ENCODE peak calls at places on chromosomes 5 and 9, in seven cellular contexts. K, S, P, U, R, V and L are unnamed samples.

GRCh38 chr9:121268598-121269029 is 652 bp downstream of the GSN start:
- DNase-seq in K (no peak), S (peak; percentile 17), P (no peak), U (no peak), R (peak; percentile 41), V (no peak), L (no peak)

GRCh38 chr5:41728281-41728680 is 141.9 kb downstream of the OXCT1 start:
- DNase-seq in K (no peak), S (no peak), P (no peak), U (no peak), R (no peak), V (no peak), L (no peak)

GRCh38 chr9:98091735-98092632 is 27.0 kb downstream of the TRIM14 start:
- DNase-seq in K (peak; percentile 55), S (no peak), P (no peak), U (no peak), R (no peak), V (no peak), L (peak; percentile 65)

GRCh38 chr5:82538339-82539034 is 260.3 kb upstream of the RPS23 start:
- DNase-seq in K (peak; percentile 26), S (peak; percentile 50), P (no peak), U (no peak), R (peak; percentile 74), V (no peak), L (peak; percentile 99)

GRCh38 chr5:15620501-15620900 is 120.5 kb downstream of the FBXL7 start:
- DNase-seq in K (no peak), S (peak; percentile 91), P (peak; percentile 86), U (no peak), R (peak; percentile 79), V (no peak), L (peak; percentile 89)

GRCh38 chr5:160118349-160119141 is 705 bp downstream of the PWWP2A start:
- DNase-seq in K (peak; percentile 69), S (no peak), P (peak; percentile 78), U (peak; percentile 47), R (peak; percentile 10), V (peak; percentile 35), L (peak; percentile 6)

GRCh38 chr5:65811895-65812294 is 89.9 kb downstream of the NLN start:
- DNase-seq in K (peak; percentile 64), S (peak; percentile 62), P (no peak), U (peak; percentile 39), R (no peak), V (no peak), L (peak; percentile 41)

GRCh38 chr5:119212666-119213065 is 141.8 kb downstream of the DMXL1 start:
- DNase-seq in K (no peak), S (no peak), P (no peak), U (no peak), R (no peak), V (no peak), L (no peak)

GRCh38 chr5:104635216-104635615 is 1072.6 kb upstream of the NUDT12 start:
- DNase-seq in K (no peak), S (peak; percentile 75), P (no peak), U (no peak), R (peak; percentile 28), V (no peak), L (peak; percentile 8)

GRCh38 chr9:100587375-100587774 is 9.5 kb downstream of the CAVIN4 start:
- DNase-seq in K (no peak), S (peak; percentile 86), P (no peak), U (no peak), R (no peak), V (no peak), L (peak; percentile 78)

GRCh38 chr9:126499005-126499910 is 114.5 kb upstream of the LMX1B start:
- DNase-seq in K (peak; percentile 58), S (peak; percentile 36), P (no peak), U (peak; percentile 56), R (peak; percentile 76), V (peak; percentile 29), L (peak; percentile 43)

GRCh38 chr9:4299006-4299795 is 667 bp downstream of the GLIS3 start:
- DNase-seq in K (peak; percentile 67), S (peak; percentile 64), P (peak; percentile 75), U (peak; percentile 29), R (peak; percentile 81), V (peak; percentile 16), L (peak; percentile 57)

GRCh38 chr9:33750839-33751339 is 44.5 kb upstream of the PRSS3 start:
- DNase-seq in K (no peak), S (peak; percentile 6), P (no peak), U (no peak), R (peak; percentile 42), V (no peak), L (no peak)

GRCh38 chr9:33751536-33752129 is 43.7 kb upstream of the PRSS3 start:
- DNase-seq in K (peak; percentile 47), S (no peak), P (no peak), U (no peak), R (no peak), V (no peak), L (no peak)

GRCh38 chr9:33752130-33752637 is 43.2 kb upstream of the PRSS3 start:
- DNase-seq in K (peak; percentile 44), S (no peak), P (no peak), U (no peak), R (no peak), V (no peak), L (no peak)

GRCh38 chr9:33750307-33750838 is 45.0 kb upstream of the PRSS3 start:
- DNase-seq in K (no peak), S (peak; percentile 22), P (no peak), U (peak; percentile 41), R (peak; percentile 70), V (no peak), L (peak; percentile 33)

DNA sequence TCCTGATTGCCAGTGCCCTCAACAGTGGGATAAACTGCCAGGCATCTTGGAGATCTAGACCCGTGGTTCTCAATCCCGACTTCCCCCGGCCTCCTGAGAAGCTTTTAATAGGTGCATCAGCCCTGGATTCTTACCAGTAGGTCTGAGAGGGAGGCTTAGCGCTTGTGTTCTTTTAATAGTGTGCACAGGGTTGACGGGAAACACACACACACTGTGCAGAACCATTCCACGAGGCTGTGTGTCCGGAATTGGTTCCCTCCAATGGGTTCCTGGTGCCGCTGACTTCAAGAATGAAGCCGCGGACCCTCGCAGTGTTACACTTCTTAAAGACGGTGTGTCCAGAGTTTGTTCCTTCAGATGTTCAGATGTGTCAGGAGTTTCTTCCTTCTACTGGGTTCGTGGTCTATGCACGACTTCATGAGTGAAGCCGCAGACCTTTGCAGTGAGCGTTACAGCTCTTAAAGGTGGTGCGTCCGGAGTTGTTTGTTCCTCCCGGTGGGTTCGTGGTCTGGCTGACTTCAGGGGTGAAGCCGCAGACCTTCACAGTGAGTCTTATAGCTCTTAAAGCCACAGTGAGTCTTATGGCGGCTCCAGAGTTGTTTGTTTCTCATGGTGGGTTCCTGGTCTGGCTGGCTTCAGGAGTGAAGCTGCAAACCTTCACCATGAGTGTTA is 46.6 kb upstream of the PRSS3 start:
- DNase-seq in K (no peak), S (no peak), P (no peak), U (no peak), R (no peak), V (no peak), L (no peak)
- H3K4me3 ChIP-seq in K (no peak overlapping the region), S (no peak overlapping the region), P (no peak overlapping the region), U (no peak overlapping the region), R (no peak overlapping the region), V (no peak overlapping the region), L (no peak overlapping the region)

GRCh38 chr5:51382759-51383493 is at the start of gene ISL1:
- DNase-seq in K (peak; percentile 93), S (peak; percentile 69), P (no peak), U (peak; percentile 94), R (peak; percentile 99), V (no peak), L (peak; percentile 86)

GRCh38 chr5:51383494-51384081 is 340 bp downstream of the ISL1 start:
- DNase-seq in K (no peak), S (no peak), P (no peak), U (no peak), R (peak; percentile 62), V (no peak), L (peak; percentile 39)

GRCh38 chr5:51386916-51387853 is 3.9 kb downstream of the ISL1 start:
- DNase-seq in K (peak; percentile 40), S (no peak), P (no peak), U (peak; percentile 43), R (peak; percentile 74), V (no peak), L (peak; percentile 26)

GRCh38 chr5:51384281-51384840 is 1.1 kb downstream of the ISL1 start:
- DNase-seq in K (no peak), S (no peak), P (no peak), U (no peak), R (peak; percentile 56), V (no peak), L (peak; percentile 40)

GRCh38 chr5:51385214-51385613 is 2.0 kb downstream of the ISL1 start:
- DNase-seq in K (no peak), S (no peak), P (no peak), U (no peak), R (no peak), V (no peak), L (peak; percentile 15)
- H3K4me3 ChIP-seq in K (peak overlapping the region; percentile 64), S (no peak overlapping the region), P (no peak overlapping the region), U (peak overlapping the region; percentile 81), R (peak overlapping the region; percentile 58), V (no peak overlapping the region), L (peak overlapping the region; percentile 67)

DNA sequence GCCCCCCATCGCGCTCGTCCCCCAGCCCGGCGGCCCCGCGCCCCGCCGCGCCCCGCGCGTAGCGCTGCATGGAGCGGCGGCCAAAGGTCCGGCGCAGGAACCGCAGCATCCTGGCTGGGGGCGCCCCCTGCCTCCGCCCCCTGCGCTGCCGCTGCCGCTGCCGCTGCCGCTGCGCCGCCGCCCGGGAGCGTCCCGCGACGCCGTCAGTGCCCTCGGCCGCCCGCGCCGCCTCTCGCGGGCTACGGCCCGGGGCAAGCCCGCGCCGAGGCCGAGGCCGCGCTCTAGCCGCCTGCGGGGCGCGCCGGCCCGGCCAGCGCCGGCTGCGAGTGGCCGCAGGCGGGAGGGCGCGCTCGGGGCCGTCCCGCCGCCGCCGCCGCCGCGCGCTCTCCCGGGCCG is 523 bp downstream of the EPB41L4B start:
- DNase-seq in K (peak; percentile 76), S (no peak), P (no peak), U (no peak), R (no peak), V (no peak), L (no peak)
- H3K4me3 ChIP-seq in K (no peak overlapping the region), S (no peak overlapping the region), P (peak overlapping the region; percentile 11), U (peak overlapping the region; percentile 55), R (no peak overlapping the region), V (no peak overlapping the region), L (peak overlapping the region; percentile 9)

DNA sequence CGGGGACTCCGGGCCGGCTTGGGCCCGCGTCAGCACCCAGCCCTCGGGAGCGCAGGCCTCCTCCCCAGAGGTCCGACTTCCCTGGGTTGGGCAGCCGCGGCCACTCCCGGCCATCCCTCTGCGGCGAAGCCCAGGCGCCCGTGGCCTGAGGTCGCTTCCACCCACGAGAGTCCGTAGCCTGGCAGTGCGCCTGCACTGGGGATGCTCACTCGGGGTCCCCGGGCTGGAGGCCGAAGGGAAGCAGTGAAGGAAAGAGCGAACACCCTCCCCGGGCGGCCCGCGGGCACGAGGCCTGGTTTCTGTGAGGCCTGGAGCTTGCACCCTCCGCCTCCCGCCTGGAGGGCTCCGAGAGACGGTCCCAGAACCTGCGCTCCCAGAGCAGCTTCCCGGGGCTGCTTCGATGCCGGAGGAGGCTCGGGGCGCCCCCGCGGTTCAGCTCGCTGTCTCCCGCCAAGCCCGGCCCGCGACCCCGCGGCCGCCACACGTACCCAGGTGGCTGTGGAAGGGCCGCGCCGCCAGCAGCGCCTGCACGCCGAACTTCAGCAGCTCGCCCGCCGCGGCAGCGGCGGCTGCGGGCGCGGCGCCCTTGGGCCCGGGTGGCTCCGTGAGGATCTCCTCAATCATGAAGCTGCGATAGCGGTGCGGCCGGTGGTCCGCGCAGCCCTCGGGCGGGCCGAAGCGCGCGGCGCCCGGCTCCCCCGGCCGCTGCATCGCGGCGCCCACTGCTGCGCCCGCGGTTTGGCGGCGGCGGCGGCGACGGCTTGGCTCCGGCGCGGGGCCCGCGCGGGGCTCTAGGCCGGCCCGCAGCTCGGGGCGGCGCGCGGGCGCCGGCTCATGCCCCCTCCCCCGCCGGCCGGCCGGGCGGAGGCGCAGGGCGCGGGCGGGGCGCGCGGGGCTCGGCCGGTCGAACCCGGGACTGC is at the start of gene BARX1:
- DNase-seq in K (no peak), S (no peak), P (no peak), U (no peak), R (no peak), V (no peak), L (no peak)
- H3K4me3 ChIP-seq in K (no peak within 1 kb of the TSS), S (no peak within 1 kb of the TSS), P (peak within 1 kb of the TSS; percentile 55), U (peak within 1 kb of the TSS; percentile 62), R (no peak within 1 kb of the TSS), V (peak within 1 kb of the TSS; percentile 22), L (no peak within 1 kb of the TSS)